ENCODE peak calls at places on chromosome 7, in five cellular contexts. G is mammary epithelial cell, P is glutamatergic neuron, W is neuronal stem cell, J is T-helper 17 cell. X is an unnamed sample.

GRCh38 chr7:6453737-6454136 is 6.0 kb upstream of the DAGLB start:
- DNase-seq in G (peak; percentile 96), P (no peak), W (no peak), J (no peak), X (no peak)

GRCh38 chr7:46257766-46258448 is 336.8 kb upstream of the IGFBP3 start:
- DNase-seq in G (peak; percentile 81), P (no peak), W (no peak), J (no peak), X (no peak)

GRCh38 chr7:80414331-80414730 is 97.5 kb downstream of the GNAT3 start:
- DNase-seq in G (no peak), P (no peak), W (no peak), J (no peak), X (no peak)

GRCh38 chr7:110784749-110785148 is 306.2 kb upstream of the LRRN3 start:
- DNase-seq in G (no peak), P (no peak), W (no peak), J (no peak), X (no peak)

GRCh38 chr7:66157060-66157459 is 42.4 kb downstream of the CRCP start:
- DNase-seq in G (no peak), P (no peak), W (no peak), J (no peak), X (no peak)

GRCh38 chr7:42831953-42832522 is 79.8 kb downstream of the C7orf25 start:
- DNase-seq in G (no peak), P (no peak), W (no peak), J (no peak), X (no peak)

GRCh38 chr7:45088821-45089313 is at the start of gene NACAD:
- DNase-seq in G (no peak), P (peak; percentile 74), W (no peak), J (no peak), X (no peak)

GRCh38 chr7:47681241-47681810 is 99.4 kb upstream of the TNS3 start:
- DNase-seq in G (no peak), P (no peak), W (no peak), J (no peak), X (no peak)

GRCh38 chr7:151121380-151122170 is 35.3 kb downstream of the AGAP3 start:
- DNase-seq in G (no peak), P (no peak), W (no peak), J (no peak), X (no peak)

GRCh38 chr7:54987772-54988171 is 31.0 kb upstream of the EGFR start:
- DNase-seq in G (no peak), P (no peak), W (no peak), J (no peak), X (no peak)

GRCh38 chr7:70135656-70136055 is 537.4 kb downstream of the AUTS2 start:
- DNase-seq in G (no peak), P (peak; percentile 25), W (no peak), J (no peak), X (no peak)

GRCh38 chr7:44086627-44087026 is 4.3 kb upstream of the POLM start:
- DNase-seq in G (no peak), P (no peak), W (no peak), J (no peak), X (no peak)

GRCh38 chr7:50335795-50336754 is 31.6 kb downstream of the IKZF1 start:
- DNase-seq in G (no peak), P (no peak), W (no peak), J (peak; percentile 77), X (peak; percentile 74)

GRCh38 chr7:33145174-33145573 is 15.8 kb downstream of the BBS9 start:
- DNase-seq in G (no peak), P (no peak), W (no peak), J (no peak), X (no peak)

GRCh38 chr7:47379629-47380324 is 202.1 kb downstream of the TNS3 start:
- DNase-seq in G (peak; percentile 62), P (no peak), W (peak; percentile 20), J (no peak), X (no peak)

GRCh38 chr7:22934473-22935065 is 79.4 kb downstream of the HYCC1 start:
- DNase-seq in G (peak; percentile 24), P (no peak), W (no peak), J (no peak), X (no peak)

GRCh38 chr7:38057829-38058228 is 120.2 kb upstream of the STARD3NL start:
- DNase-seq in G (no peak), P (no peak), W (no peak), J (no peak), X (no peak)

GRCh38 chr7:87128883-87129282 is 23.4 kb upstream of the DMTF1 start:
- DNase-seq in G (no peak), P (no peak), W (peak; percentile 40), J (no peak), X (no peak)

GRCh38 chr7:32316831-32317230 is 173.3 kb downstream of the LSM5 start:
- DNase-seq in G (no peak), P (no peak), W (no peak), J (no peak), X (no peak)

GRCh38 chr7:112009081-112009480 is 197.1 kb downstream of the DOCK4 start:
- DNase-seq in G (peak; percentile 76), P (no peak), W (no peak), J (no peak), X (no peak)

GRCh38 chr7:84139986-84140729 is 54.4 kb downstream of the SEMA3A start:
- DNase-seq in G (no peak), P (no peak), W (no peak), J (no peak), X (no peak)

GRCh38 chr7:43944286-43944685 is 18.1 kb downstream of the UBE2D4 start:
- DNase-seq in G (no peak), P (no peak), W (no peak), J (no peak), X (no peak)